ENCODE peak calls at places on chromosomes 11 and 22, in four cellular contexts. One of them, this sample, is unnamed.

GRCh38 chr11:2074266-2074825 is 64.8 kb downstream of the IGF2 start:
- DNase-seq in heart left ventricle: no peak
- DNase-seq in endothelial cell of umbilical vein: no peak
- DNase-seq in HepG2: no peak
- DNase-seq in this sample: peak

GRCh38 chr11:2481253-2481652 is 36.4 kb downstream of the KCNQ1 start:
- DNase-seq in endothelial cell of umbilical vein: no peak
- DNase-seq in heart left ventricle: no peak
- DNase-seq in HepG2: no peak
- DNase-seq in this sample: peak

GRCh38 chr11:119115484-119116234 is 5.7 kb upstream of the HINFP start:
- DNase-seq in heart left ventricle: peak
- DNase-seq in HepG2: no peak
- DNase-seq in endothelial cell of umbilical vein: no peak
- DNase-seq in this sample: peak

GRCh38 chr22:37427711-37428635 is 694 bp upstream of the ELFN2 start:
- DNase-seq in heart left ventricle: no peak
- DNase-seq in endothelial cell of umbilical vein: no peak
- DNase-seq in HepG2: no peak
- DNase-seq in this sample: no peak

GRCh38 chr22:19018256-19018655 is 82.2 kb upstream of the PRODH start:
- DNase-seq in endothelial cell of umbilical vein: no peak
- DNase-seq in heart left ventricle: no peak
- DNase-seq in HepG2: no peak
- DNase-seq in this sample: no peak

GRCh38 chr11:6474423-6474792 is 667 bp upstream of the TRIM3 start:
- DNase-seq in heart left ventricle: no peak
- DNase-seq in endothelial cell of umbilical vein: no peak
- DNase-seq in HepG2: no peak
- DNase-seq in this sample: no peak

GRCh38 chr11:67482736-67483497 is at the start of gene AIP:
- DNase-seq in heart left ventricle: peak
- DNase-seq in HepG2: peak
- DNase-seq in endothelial cell of umbilical vein: peak
- DNase-seq in this sample: peak

GRCh38 chr11:110468095-110468494 is 38.3 kb downstream of the FDX1 start:
- DNase-seq in HepG2: peak
- DNase-seq in heart left ventricle: no peak
- DNase-seq in endothelial cell of umbilical vein: no peak
- DNase-seq in this sample: no peak

GRCh38 chr22:30433773-30434172 is 8.2 kb downstream of the MTFP1 start:
- DNase-seq in endothelial cell of umbilical vein: no peak
- DNase-seq in heart left ventricle: no peak
- DNase-seq in HepG2: no peak
- DNase-seq in this sample: no peak

GRCh38 chr11:101428918-101429317 is 154.9 kb downstream of the TRPC6 start:
- DNase-seq in HepG2: peak
- DNase-seq in endothelial cell of umbilical vein: no peak
- DNase-seq in heart left ventricle: no peak
- DNase-seq in this sample: no peak

GRCh38 chr22:37492428-37493344 is 6.5 kb upstream of the MFNG start:
- DNase-seq in endothelial cell of umbilical vein: peak
- DNase-seq in HepG2: no peak
- DNase-seq in heart left ventricle: no peak
- DNase-seq in this sample: peak

GRCh38 chr11:33659370-33660139 is 41.1 kb downstream of the C11orf91 start:
- DNase-seq in HepG2: no peak
- DNase-seq in endothelial cell of umbilical vein: no peak
- DNase-seq in heart left ventricle: no peak
- DNase-seq in this sample: no peak

GRCh38 chr11:110479445-110480101 is 49.8 kb downstream of the FDX1 start:
- DNase-seq in heart left ventricle: peak
- DNase-seq in endothelial cell of umbilical vein: no peak
- DNase-seq in HepG2: no peak
- DNase-seq in this sample: no peak

GRCh38 chr11:62195945-62196344 is 5.9 kb downstream of the SCGB1D1 start:
- DNase-seq in endothelial cell of umbilical vein: no peak
- DNase-seq in heart left ventricle: no peak
- DNase-seq in HepG2: no peak
- DNase-seq in this sample: no peak

GRCh38 chr22:37080838-37081237 is 28.7 kb downstream of the TMPRSS6 start:
- DNase-seq in HepG2: no peak
- DNase-seq in endothelial cell of umbilical vein: no peak
- DNase-seq in heart left ventricle: no peak
- DNase-seq in this sample: no peak

GRCh38 chr11:112388496-112388895 is 127.8 kb upstream of the PLET1 start:
- DNase-seq in HepG2: no peak
- DNase-seq in heart left ventricle: no peak
- DNase-seq in endothelial cell of umbilical vein: no peak
- DNase-seq in this sample: no peak

GRCh38 chr11:8101421-8101820 is 20.4 kb downstream of the TUB start:
- DNase-seq in heart left ventricle: no peak
- DNase-seq in HepG2: no peak
- DNase-seq in endothelial cell of umbilical vein: no peak
- DNase-seq in this sample: no peak

GRCh38 chr11:17730137-17730536 is 4.4 kb upstream of the KCNC1 start:
- DNase-seq in HepG2: no peak
- DNase-seq in endothelial cell of umbilical vein: no peak
- DNase-seq in heart left ventricle: no peak
- DNase-seq in this sample: no peak

GRCh38 chr11:12900496-12900895 is 108.6 kb upstream of the RASSF10 start:
- DNase-seq in HepG2: peak
- DNase-seq in endothelial cell of umbilical vein: peak
- DNase-seq in heart left ventricle: no peak
- DNase-seq in this sample: no peak

GRCh38 chr11:65109231-65110198 is 2.2 kb upstream of the TM7SF2 start:
- DNase-seq in endothelial cell of umbilical vein: no peak
- DNase-seq in HepG2: no peak
- DNase-seq in heart left ventricle: no peak
- DNase-seq in this sample: no peak

GRCh38 chr11:24833598-24833997 is 336.7 kb downstream of the LUZP2 start:
- DNase-seq in endothelial cell of umbilical vein: peak
- DNase-seq in heart left ventricle: no peak
- DNase-seq in HepG2: no peak
- DNase-seq in this sample: no peak

GRCh38 chr11:103525069-103525468 is 415.8 kb downstream of the DYNC2H1 start:
- DNase-seq in heart left ventricle: no peak
- DNase-seq in HepG2: no peak
- DNase-seq in endothelial cell of umbilical vein: peak
- DNase-seq in this sample: no peak

GRCh38 chr11:104199041-104199440 is 35.1 kb upstream of the PDGFD start:
- DNase-seq in heart left ventricle: no peak
- DNase-seq in HepG2: no peak
- DNase-seq in endothelial cell of umbilical vein: no peak
- DNase-seq in this sample: no peak

GRCh38 chr11:26231252-26231661 is 100.7 kb upstream of the ANO3 start:
- DNase-seq in endothelial cell of umbilical vein: peak
- DNase-seq in heart left ventricle: no peak
- DNase-seq in HepG2: no peak
- DNase-seq in this sample: no peak

GRCh38 chr11:44191322-44192014 is 96.0 kb downstream of the EXT2 start:
- DNase-seq in endothelial cell of umbilical vein: no peak
- DNase-seq in heart left ventricle: no peak
- DNase-seq in HepG2: no peak
- DNase-seq in this sample: no peak

GRCh38 chr22:44882226-44882905 is 127.4 kb downstream of the PHF21B start:
- DNase-seq in HepG2: no peak
- DNase-seq in heart left ventricle: no peak
- DNase-seq in endothelial cell of umbilical vein: no peak
- DNase-seq in this sample: no peak

GRCh38 chr11:88972210-88972609 is 93.6 kb downstream of the GRM5 start:
- DNase-seq in heart left ventricle: no peak
- DNase-seq in HepG2: no peak
- DNase-seq in endothelial cell of umbilical vein: no peak
- DNase-seq in this sample: no peak

GRCh38 chr11:11265994-11266606 is 87.0 kb downstream of the CSNK2A3 start:
- DNase-seq in HepG2: no peak
- DNase-seq in heart left ventricle: no peak
- DNase-seq in endothelial cell of umbilical vein: no peak
- DNase-seq in this sample: no peak

GRCh38 chr11:65613091-65613928 is 711 bp downstream of the MAP3K11 start:
- DNase-seq in endothelial cell of umbilical vein: peak
- DNase-seq in heart left ventricle: peak
- DNase-seq in HepG2: no peak
- DNase-seq in this sample: no peak

GRCh38 chr11:104897891-104898684 is at the start of gene CASP12:
- DNase-seq in heart left ventricle: no peak
- DNase-seq in endothelial cell of umbilical vein: peak
- DNase-seq in HepG2: no peak
- DNase-seq in this sample: no peak

GRCh38 chr22:25853078-25853477 is 111.1 kb downstream of the MYO18B start:
- DNase-seq in HepG2: no peak
- DNase-seq in heart left ventricle: no peak
- DNase-seq in endothelial cell of umbilical vein: no peak
- DNase-seq in this sample: no peak

GRCh38 chr11:78202733-78203167 is 14.0 kb downstream of the USP35 start:
- DNase-seq in heart left ventricle: no peak
- DNase-seq in endothelial cell of umbilical vein: no peak
- DNase-seq in HepG2: peak
- DNase-seq in this sample: no peak
- H3K27ac ChIP-seq in heart left ventricle: peak
- H3K27ac ChIP-seq in endothelial cell of umbilical vein: no peak
- H3K27ac ChIP-seq in HepG2: peak
- H3K27ac ChIP-seq in this sample: no peak

GRCh38 chr11:69008774-69009440 is 4.1 kb downstream of the MRGPRF start:
- DNase-seq in heart left ventricle: peak
- DNase-seq in HepG2: peak
- DNase-seq in endothelial cell of umbilical vein: peak
- DNase-seq in this sample: no peak
- TF ChIP-seq POLR2A in heart left ventricle: no peak
- TF ChIP-seq POLR2A in HepG2: no peak
- TF ChIP-seq POLR2A in endothelial cell of umbilical vein: no peak
- TF ChIP-seq POLR2A in this sample: no peak

DNA sequence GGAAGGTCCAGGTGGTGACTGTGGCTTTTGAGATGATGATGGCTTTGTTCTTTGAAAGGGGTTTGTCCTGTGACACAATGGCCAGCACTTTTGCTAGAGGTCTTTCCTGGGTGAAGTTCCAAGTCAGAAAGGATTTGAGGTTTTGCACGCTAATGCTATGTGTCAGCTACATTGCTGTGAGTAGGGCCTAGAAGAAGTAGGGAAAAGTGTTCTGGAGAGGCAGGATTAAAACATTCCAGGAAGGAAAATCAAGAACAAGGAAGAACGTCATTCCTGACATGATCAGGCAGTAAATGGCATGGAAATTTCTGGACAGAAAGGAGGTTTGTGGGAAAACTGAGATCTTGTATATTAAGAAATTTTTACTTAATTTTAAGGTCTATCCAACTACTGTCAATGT is 290.7 kb downstream of the NTM start:
- DNase-seq in HepG2: no peak
- DNase-seq in heart left ventricle: no peak
- DNase-seq in endothelial cell of umbilical vein: no peak
- DNase-seq in this sample: no peak
- H3K27ac ChIP-seq in HepG2: no peak
- H3K27ac ChIP-seq in heart left ventricle: no peak
- H3K27ac ChIP-seq in endothelial cell of umbilical vein: no peak
- H3K27ac ChIP-seq in this sample: no peak

GRCh38 chr11:129701706-129702105 is 113.9 kb upstream of the TMEM45B start:
- DNase-seq in endothelial cell of umbilical vein: no peak
- DNase-seq in HepG2: no peak
- DNase-seq in heart left ventricle: no peak
- DNase-seq in this sample: no peak
- TF ChIP-seq POLR2A in endothelial cell of umbilical vein: no peak
- TF ChIP-seq POLR2A in HepG2: no peak
- TF ChIP-seq POLR2A in heart left ventricle: no peak
- TF ChIP-seq POLR2A in this sample: no peak

DNA sequence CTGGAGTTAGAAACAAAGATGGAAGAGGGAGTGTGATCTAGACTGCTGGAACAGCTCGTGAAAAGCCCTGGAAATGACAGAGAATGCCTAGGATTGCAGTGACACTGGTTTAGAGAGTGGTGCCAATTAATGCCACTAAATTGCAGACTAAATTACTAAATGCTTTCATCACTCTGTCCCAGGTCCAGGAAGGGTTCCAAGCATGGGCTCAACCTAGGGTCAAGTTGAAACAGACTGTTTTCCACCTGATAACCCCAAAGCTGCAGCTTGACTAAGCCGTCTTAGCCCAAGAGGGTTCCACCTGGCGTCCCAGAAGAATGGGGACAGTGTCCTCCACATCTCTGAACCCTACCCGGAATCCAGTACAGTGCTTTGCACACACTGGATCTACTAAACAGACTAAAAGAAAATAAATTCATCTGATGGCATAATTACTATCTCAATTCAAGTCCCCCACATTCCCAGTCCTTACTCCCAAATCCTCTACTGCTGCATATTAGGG is 1.1 kb upstream of the CRY2 start:
- DNase-seq in heart left ventricle: no peak
- DNase-seq in endothelial cell of umbilical vein: no peak
- DNase-seq in HepG2: no peak
- DNase-seq in this sample: no peak
- H3K27ac ChIP-seq in heart left ventricle: peak
- H3K27ac ChIP-seq in endothelial cell of umbilical vein: no peak
- H3K27ac ChIP-seq in HepG2: no peak
- H3K27ac ChIP-seq in this sample: peak

DNA sequence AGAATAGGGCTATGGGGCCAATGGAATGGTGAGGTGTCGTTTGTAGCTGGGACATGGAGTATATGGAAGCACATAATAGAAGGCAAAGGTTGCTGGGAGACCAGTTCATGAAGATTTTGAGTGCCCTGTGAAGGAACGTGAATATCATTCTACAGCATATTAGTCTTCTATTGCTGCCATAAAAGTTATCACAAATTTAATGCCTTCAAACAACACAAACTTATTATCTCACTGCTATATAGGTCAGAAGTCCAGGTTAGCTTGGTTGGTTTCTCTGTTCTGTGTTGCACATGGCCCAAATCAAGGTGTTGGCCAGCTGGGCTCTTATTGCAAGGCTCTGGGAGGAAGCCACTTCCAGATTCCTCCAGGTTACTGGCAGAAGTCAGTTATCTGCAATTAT is 110.6 kb downstream of the SYN3 start:
- DNase-seq in heart left ventricle: no peak
- DNase-seq in HepG2: no peak
- DNase-seq in endothelial cell of umbilical vein: no peak
- DNase-seq in this sample: no peak
- TF ChIP-seq POLR2A in heart left ventricle: no peak
- TF ChIP-seq POLR2A in HepG2: no peak
- TF ChIP-seq POLR2A in endothelial cell of umbilical vein: no peak
- TF ChIP-seq POLR2A in this sample: no peak

This sample was measured in adrenal gland.